ENCODE peak calls at places on chromosomes 13 and 19, in six cellular contexts. R, Y, C, N, A and L are unnamed samples.

GRCh38 chr13:24910502-24911134 is 146.6 kb downstream of the RNF17 start:
- DNase-seq in Y (no peak), C (no peak), N (peak; percentile 26), R (no peak), A (no peak), L (no peak)

GRCh38 chr19:29831041-29831548 is 19.3 kb downstream of the CCNE1 start:
- DNase-seq in R (peak; percentile 75), Y (no peak), N (no peak), A (no peak), C (peak; percentile 16), L (no peak)

GRCh38 chr13:114143806-114144605 is 11.6 kb upstream of the RASA3 start:
- DNase-seq in A (no peak), C (peak; percentile 64), N (no peak), R (no peak), Y (no peak), L (no peak)

GRCh38 chr13:45674908-45675307 is 27.2 kb upstream of the CBY2 start:
- DNase-seq in C (no peak), Y (no peak), R (peak; percentile 68), A (peak; percentile 77), N (peak; percentile 20), L (peak; percentile 91)

GRCh38 chr19:5681446-5682292 is 842 bp downstream of the HSD11B1L start:
- DNase-seq in R (no peak), A (no peak), N (no peak), Y (no peak), C (no peak), L (no peak)

GRCh38 chr19:8576273-8576993 is 809 bp downstream of the MYO1F start:
- DNase-seq in N (no peak), Y (no peak), A (no peak), R (no peak), C (no peak), L (no peak)

GRCh38 chr19:42254083-42254849 is 662 bp downstream of the ERF start:
- DNase-seq in C (peak; percentile 88), Y (no peak), N (peak; percentile 63), A (peak; percentile 41), R (no peak), L (no peak)

GRCh38 chr19:52307275-52307674 is 10.3 kb downstream of the ZNF480 start:
- DNase-seq in R (no peak), A (peak; percentile 26), N (peak; percentile 30), Y (no peak), C (no peak), L (peak; percentile 12)

GRCh38 chr13:75372517-75372916 is 109.5 kb downstream of the TBC1D4 start:
- DNase-seq in N (peak; percentile 69), R (peak; percentile 51), A (peak; percentile 69), C (no peak), Y (no peak), L (peak; percentile 59)

GRCh38 chr19:6773323-6773931 is 919 bp downstream of the VAV1 start:
- DNase-seq in C (no peak), R (no peak), Y (no peak), N (no peak), A (no peak), L (no peak)

GRCh38 chr19:2345076-2345475 is 15.0 kb upstream of the TMPRSS9 start:
- DNase-seq in Y (no peak), C (no peak), R (no peak), A (no peak), N (no peak), L (no peak)

GRCh38 chr13:41384749-41385503 is 72.4 kb upstream of the RGCC start:
- DNase-seq in N (no peak), C (no peak), R (peak; percentile 18), A (peak; percentile 33), Y (no peak), L (peak; percentile 26)

GRCh38 chr19:4583961-4584669 is 24.6 kb upstream of the SEMA6B start:
- DNase-seq in R (no peak), C (no peak), A (no peak), N (peak; percentile 42), Y (no peak), L (peak; percentile 31)

GRCh38 chr13:44140146-44140545 is 233.5 kb upstream of the SERP2 start:
- DNase-seq in C (no peak), A (no peak), R (no peak), Y (no peak), N (no peak), L (no peak)

GRCh38 chr19:13099073-13099999 is 3.3 kb downstream of the LYL1 start:
- DNase-seq in Y (no peak), R (peak; percentile 62), N (peak; percentile 46), A (peak; percentile 38), C (no peak), L (peak; percentile 71)

GRCh38 chr13:99916366-99917103 is 55.0 kb downstream of the ZIC5 start:
- DNase-seq in A (peak; percentile 76), R (peak; percentile 68), C (no peak), N (peak; percentile 74), Y (no peak), L (peak; percentile 75)

GRCh38 chr19:40603071-40603718 is 2.0 kb downstream of the LTBP4 start:
- DNase-seq in A (no peak), C (no peak), Y (no peak), R (peak; percentile 59), N (peak; percentile 77), L (peak; percentile 36)

GRCh38 chr19:7515091-7515470 is 822 bp upstream of the ZNF358 start:
- DNase-seq in C (no peak), A (no peak), N (peak; percentile 90), Y (no peak), R (no peak), L (no peak)

GRCh38 chr19:18494267-18494607 is 27.6 kb downstream of the ELL start:
- DNase-seq in A (peak; percentile 64), Y (no peak), N (peak; percentile 68), C (no peak), R (no peak), L (peak; percentile 58)

GRCh38 chr13:41212881-41213280 is 18.5 kb upstream of the KBTBD7 start:
- DNase-seq in Y (no peak), C (no peak), R (no peak), A (no peak), N (no peak), L (no peak)

GRCh38 chr13:24668511-24668910 is 11.7 kb upstream of the ATP12A start:
- DNase-seq in A (no peak), N (no peak), C (no peak), Y (no peak), R (no peak), L (no peak)

GRCh38 chr19:54316746-54317107 is 3.8 kb upstream of the LILRA5 start:
- DNase-seq in Y (no peak), R (no peak), A (no peak), C (no peak), N (no peak), L (no peak)

GRCh38 chr13:68808456-68808855 is 1299.2 kb upstream of the ATXN8OS start:
- DNase-seq in C (no peak), N (no peak), A (no peak), Y (no peak), R (no peak), L (no peak)

GRCh38 chr19:58356236-58356970 is 3.1 kb upstream of the A1BG start:
- DNase-seq in R (no peak), A (peak; percentile 35), Y (no peak), N (peak; percentile 42), C (no peak), L (peak; percentile 48)

GRCh38 chr13:73625562-73626339 is 508.5 kb downstream of the KLF12 start:
- DNase-seq in A (no peak), N (no peak), C (no peak), Y (no peak), R (no peak), L (no peak)

GRCh38 chr19:50460161-50460765 is 16.0 kb upstream of the EMC10 start:
- DNase-seq in A (peak; percentile 53), C (no peak), Y (no peak), N (peak; percentile 16), R (no peak), L (peak; percentile 32)

GRCh38 chr19:29667941-29668340 is 2.7 kb downstream of the PLEKHF1 start:
- DNase-seq in Y (no peak), A (no peak), N (no peak), R (no peak), C (no peak), L (no peak)

GRCh38 chr19:50975766-50976165 is 6.4 kb upstream of the KLK6 start:
- DNase-seq in A (no peak), C (no peak), Y (peak; percentile 31), N (no peak), R (peak; percentile 53), L (no peak)

GRCh38 chr19:918152-918437 is 962 bp downstream of the KISS1R start:
- DNase-seq in R (no peak), A (no peak), C (no peak), Y (no peak), N (no peak), L (no peak)
- H3K4me3 ChIP-seq in R (no peak overlapping the region), A (no peak overlapping the region), C (no peak overlapping the region), Y (peak overlapping the region; percentile 45), N (no peak overlapping the region), L (no peak overlapping the region)

GRCh38 chr19:46221981-46222610 is 7.4 kb upstream of the IGFL1 start:
- DNase-seq in A (peak; percentile 68), R (peak; percentile 83), N (peak; percentile 8), C (no peak), Y (no peak), L (peak; percentile 57)
- H3K4me3 ChIP-seq in A (no peak overlapping the region), R (no peak overlapping the region), N (no peak overlapping the region), C (no peak overlapping the region), Y (no peak overlapping the region), L (no peak overlapping the region)

DNA sequence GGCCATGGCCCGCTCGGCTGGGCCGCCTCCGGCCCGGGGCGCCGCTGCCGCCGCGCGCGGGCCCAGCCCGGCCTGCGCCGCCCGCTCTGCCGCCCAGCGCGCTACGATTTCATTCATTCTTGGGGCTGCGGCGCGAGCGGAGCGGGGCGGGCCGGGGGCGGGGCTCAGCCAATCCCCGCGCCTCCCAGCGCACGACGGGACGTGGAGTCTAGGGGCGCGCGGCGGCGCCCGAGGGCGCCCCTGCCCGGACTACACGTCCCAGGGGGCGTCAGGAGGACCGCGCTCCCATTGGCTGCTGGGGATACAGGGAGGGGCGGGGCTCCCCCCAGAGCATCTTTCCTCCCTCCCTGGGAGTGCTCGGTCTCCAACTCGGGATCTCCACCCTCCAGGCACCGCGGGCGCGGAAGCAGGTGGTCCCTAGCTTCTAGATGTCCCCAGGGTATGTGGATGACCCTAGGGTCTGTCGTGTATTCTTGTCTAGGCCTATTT is 5.6 kb upstream of the DPF1 start:
- DNase-seq in R (peak; percentile 43), N (peak; percentile 88), Y (no peak), C (no peak), A (peak; percentile 77), L (peak; percentile 85)
- H3K4me3 ChIP-seq in R (no peak overlapping the region), N (peak overlapping the region; percentile 47), Y (peak overlapping the region; percentile 51), C (peak overlapping the region; percentile 34), A (no peak overlapping the region), L (peak overlapping the region; percentile 53)

DNA sequence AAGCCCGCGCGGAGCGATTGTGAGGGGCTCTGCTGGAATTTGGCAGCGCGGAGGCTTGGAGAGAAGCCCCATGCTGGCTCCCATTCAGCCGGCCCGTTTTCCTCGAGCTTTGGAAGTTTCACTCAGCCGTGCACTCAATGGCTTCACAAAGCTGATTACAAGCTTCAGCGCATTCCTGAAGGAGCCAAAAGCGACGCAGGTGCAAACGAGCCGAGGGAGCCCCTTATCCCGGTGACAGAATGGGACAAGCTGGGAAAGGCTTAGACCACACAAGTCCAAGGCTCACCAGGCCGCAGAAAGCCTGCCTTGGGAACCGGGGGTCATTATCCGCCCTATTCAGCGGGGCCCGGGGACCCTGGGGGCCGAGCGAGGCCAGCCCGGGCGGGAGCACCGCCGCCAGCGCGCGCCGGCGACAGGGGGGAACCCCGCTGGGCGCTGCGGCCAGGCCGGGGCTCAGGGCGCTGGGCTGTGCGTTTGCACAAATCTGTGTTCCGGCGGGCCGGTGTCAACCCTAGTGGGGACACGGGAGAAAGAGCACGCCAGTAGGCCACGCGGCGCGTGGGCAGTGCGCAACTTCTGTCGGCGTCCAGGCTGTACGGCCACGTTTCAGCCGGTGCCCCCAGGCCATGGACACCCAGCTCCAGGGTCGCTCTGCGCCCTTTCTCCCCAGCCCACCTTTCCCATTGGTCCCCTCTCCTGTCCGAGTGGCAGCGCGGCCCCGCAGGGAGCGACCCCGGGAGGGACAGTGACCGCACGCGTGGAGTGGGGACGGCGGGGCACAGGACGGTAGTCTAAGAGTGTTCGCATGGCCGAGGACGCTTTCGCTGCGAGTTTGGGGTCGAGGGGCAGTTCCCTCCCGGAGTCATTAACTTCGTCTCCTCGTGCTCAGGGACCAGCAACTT is 37.3 kb downstream of the SOX1 start:
- DNase-seq in N (no peak), Y (peak; percentile 37), A (no peak), C (no peak), R (no peak), L (no peak)
- H3K4me3 ChIP-seq in N (no peak overlapping the region), Y (peak overlapping the region; percentile 21), A (no peak overlapping the region), C (no peak overlapping the region), R (no peak overlapping the region), L (no peak overlapping the region)